ENCODE peak calls at places on chromosome 15, in five cellular contexts. V is RWPE1, G is neural crest cell, F is amygdala, P is GM20000. X is an unnamed sample.

GRCh38 chr15:45185069-45185779 is 2.5 kb downstream of the SHF start:
- DNase-seq in F (no peak), V (no peak), G (no peak), P (no peak), X (no peak)

GRCh38 chr15:73930371-73930770 is 4.1 kb downstream of the LOXL1 start:
- DNase-seq in F (no peak), V (no peak), P (no peak), G (no peak), X (no peak)

GRCh38 chr15:99976811-99977271 is 243.6 kb upstream of the LYSMD4 start:
- DNase-seq in F (no peak), V (peak), P (no peak), G (no peak), X (no peak)

GRCh38 chr15:86231864-86232801 is 152.5 kb downstream of the AGBL1 start:
- DNase-seq in F (no peak), V (peak), G (peak), P (peak), X (peak)

GRCh38 chr15:59819047-59819446 is 129.9 kb upstream of the BNIP2 start:
- DNase-seq in G (no peak), P (no peak), F (no peak), V (no peak), X (no peak)

GRCh38 chr15:36232491-36232890 is 346.9 kb upstream of the CDIN1 start:
- DNase-seq in P (no peak), G (no peak), F (no peak), V (no peak), X (no peak)

GRCh38 chr15:63815796-63816533 is 17.8 kb downstream of the HERC1 start:
- DNase-seq in F (no peak), P (no peak), V (no peak), G (no peak), X (no peak)

GRCh38 chr15:58286541-58286940 is 145.2 kb upstream of the LIPC start:
- DNase-seq in F (no peak), G (no peak), P (no peak), V (peak), X (no peak)

GRCh38 chr15:66573348-66573718 is 7.5 kb upstream of the LCTL start:
- DNase-seq in G (no peak), P (no peak), F (no peak), V (no peak), X (no peak)

GRCh38 chr15:81101894-81102815 is 31.9 kb upstream of the CFAP161 start:
- DNase-seq in F (no peak), P (no peak), V (no peak), G (no peak), X (no peak)

GRCh38 chr15:74199293-74199645 is 3.3 kb downstream of the STRA6 start:
- DNase-seq in F (no peak), V (no peak), G (no peak), P (no peak), X (no peak)

GRCh38 chr15:43749690-43750345 is 3.6 kb downstream of the PDIA3 start:
- DNase-seq in P (peak), F (no peak), V (no peak), G (no peak), X (no peak)

GRCh38 chr15:63881431-63881830 is 47.7 kb upstream of the HERC1 start:
- DNase-seq in V (no peak), G (no peak), P (no peak), F (no peak), X (no peak)

GRCh38 chr15:87739866-87740265 is 516.7 kb downstream of the NTRK3 start:
- DNase-seq in G (no peak), V (no peak), F (no peak), P (no peak), X (no peak)

GRCh38 chr15:33242669-33243191 is 48.2 kb upstream of the FMN1 start:
- DNase-seq in V (no peak), G (no peak), P (no peak), F (no peak), X (peak)

X was measured in endothelial cell.